ENCODE peak calls at places on chromosomes 12 and 14, in six cellular contexts. I, H, U, P, V and K are unnamed samples.
A peak's percentile ranks its signal among the peaks of the same experiment; 100 is the strongest.

GRCh38 chr14:94539181-94539580 is 22.1 kb upstream of the SERPINA4 start:
- DNase-seq in I (no peak), H (no peak), U (no peak), P (no peak), V (no peak), K (no peak)

GRCh38 chr12:12091977-12092663 is 21.4 kb downstream of the BCL2L14 start:
- DNase-seq in I (no peak), H (peak; percentile 27), U (no peak), P (no peak), V (no peak), K (no peak)

GRCh38 chr12:4031703-4032291 is 158.6 kb upstream of the PARP11 start:
- DNase-seq in I (no peak), H (no peak), U (no peak), P (no peak), V (peak; percentile 36), K (peak; percentile 64)

GRCh38 chr12:24909667-24910066 is 39.2 kb downstream of the BCAT1 start:
- DNase-seq in I (no peak), H (no peak), U (no peak), P (no peak), V (no peak), K (peak; percentile 57)

GRCh38 chr12:7645395-7646177 is 20.1 kb downstream of the APOBEC1 start:
- DNase-seq in I (peak; percentile 9), H (no peak), U (peak; percentile 61), P (peak; percentile 26), V (peak; percentile 38), K (peak; percentile 57)

GRCh38 chr14:94925416-94925815 is 155.5 kb upstream of the GSC start:
- DNase-seq in I (no peak), H (no peak), U (no peak), P (no peak), V (no peak), K (no peak)

GRCh38 chr14:81172353-81172752 is 48.4 kb downstream of the GTF2A1 start:
- DNase-seq in I (no peak), H (no peak), U (no peak), P (no peak), V (no peak), K (no peak)

GRCh38 chr14:76355771-76356170 is 20.2 kb upstream of the ESRRB start:
- DNase-seq in I (no peak), H (no peak), U (no peak), P (no peak), V (no peak), K (no peak)

GRCh38 chr12:77031745-77032144 is 33.6 kb downstream of the E2F7 start:
- DNase-seq in I (no peak), H (no peak), U (no peak), P (no peak), V (no peak), K (peak; percentile 88)

GRCh38 chr14:88998027-88998426 is 173.6 kb downstream of the TTC8 start:
- DNase-seq in I (no peak), H (no peak), U (peak; percentile 18), P (no peak), V (no peak), K (no peak)

GRCh38 chr14:22572562-22573058 is 16.4 kb downstream of the DAD1 start:
- DNase-seq in I (no peak), H (no peak), U (no peak), P (peak; percentile 36), V (no peak), K (no peak)

GRCh38 chr12:121799175-121799841 is 4.5 kb upstream of the SETD1B start:
- DNase-seq in I (no peak), H (peak; percentile 54), U (peak; percentile 87), P (peak; percentile 75), V (peak; percentile 90), K (peak; percentile 83)

GRCh38 chr14:25006961-25007795 is 42.8 kb downstream of the STXBP6 start:
- DNase-seq in I (no peak), H (no peak), U (no peak), P (peak; percentile 68), V (peak; percentile 82), K (no peak)

GRCh38 chr12:8948711-8949524 is 527 bp downstream of the M6PR start:
- DNase-seq in I (no peak), H (no peak), U (peak; percentile 41), P (no peak), V (peak; percentile 25), K (peak; percentile 52)

GRCh38 chr12:106108187-106108816 is 30.5 kb downstream of the NUAK1 start:
- DNase-seq in I (no peak), H (no peak), U (peak; percentile 75), P (no peak), V (peak; percentile 36), K (peak; percentile 31)

GRCh38 chr14:104181761-104182530 is 43.6 kb downstream of the KIF26A start:
- DNase-seq in I (no peak), H (no peak), U (no peak), P (no peak), V (no peak), K (peak; percentile 12)

GRCh38 chr14:106691601-106692291 is 1165.4 kb downstream of the TMEM121 start:
- DNase-seq in I (peak; percentile 64), H (no peak), U (no peak), P (no peak), V (peak; percentile 13), K (no peak)

GRCh38 chr14:73729556-73730265 is 15.5 kb upstream of the PNMA1 start:
- DNase-seq in I (no peak), H (no peak), U (no peak), P (no peak), V (no peak), K (no peak)

GRCh38 chr12:11833174-11833895 is 183.9 kb downstream of the ETV6 start:
- DNase-seq in I (no peak), H (no peak), U (no peak), P (no peak), V (no peak), K (no peak)

GRCh38 chr14:48936352-48936751 is 649.8 kb downstream of the RPS29 start:
- DNase-seq in I (no peak), H (no peak), U (peak; percentile 2), P (no peak), V (peak; percentile 3), K (no peak)

GRCh38 chr12:111359914-111360276 is 9.0 kb downstream of the PHETA1 start:
- DNase-seq in I (no peak), H (no peak), U (no peak), P (no peak), V (no peak), K (no peak)

GRCh38 chr12:674272-674781 is 11.1 kb upstream of the NINJ2 start:
- DNase-seq in I (peak; percentile 76), H (no peak), U (no peak), P (no peak), V (no peak), K (no peak)